ENCODE peak calls at places on chromosome 5, in five cellular contexts. S, O, G, C and U are unnamed samples.

GRCh38 chr5:95903838-95904237 is 57.8 kb downstream of the ELL2 start:
- DNase-seq in S (no peak), O (no peak), G (no peak), C (no peak), U (no peak)

GRCh38 chr5:10289991-10290390 is 17.7 kb downstream of the CMBL start:
- DNase-seq in S (no peak), O (no peak), G (no peak), C (no peak), U (no peak)

GRCh38 chr5:139137703-139138102 is 60.5 kb downstream of the SIL1 start:
- DNase-seq in S (no peak), O (peak), G (peak), C (no peak), U (peak)

GRCh38 chr5:150603052-150603451 is 37.4 kb upstream of the SYNPO start:
- DNase-seq in S (no peak), O (no peak), G (no peak), C (no peak), U (no peak)

GRCh38 chr5:115355095-115355494 is 58.6 kb upstream of the CCDC112 start:
- DNase-seq in S (no peak), O (no peak), G (no peak), C (no peak), U (no peak)

GRCh38 chr5:7331083-7331482 is 64.9 kb upstream of the ADCY2 start:
- DNase-seq in S (no peak), O (no peak), G (no peak), C (no peak), U (no peak)

GRCh38 chr5:123422433-123423277 is 548 bp downstream of the CEP120 start:
- DNase-seq in S (no peak), O (no peak), G (peak), C (no peak), U (peak)

GRCh38 chr5:151200913-151201445 is 22.9 kb downstream of the CCDC69 start:
- DNase-seq in S (no peak), O (no peak), G (no peak), C (no peak), U (no peak)

GRCh38 chr5:91361055-91361701 is 21.9 kb downstream of the ARRDC3 start:
- DNase-seq in S (no peak), O (no peak), G (no peak), C (peak), U (no peak)

GRCh38 chr5:6719896-6720560 is 6.8 kb downstream of the TENT4A start:
- DNase-seq in S (no peak), O (no peak), G (no peak), C (no peak), U (no peak)

GRCh38 chr5:317086-317811 is 4.3 kb upstream of the AHRR start:
- DNase-seq in S (peak), O (peak), G (peak), C (no peak), U (peak)

GRCh38 chr5:32319392-32319791 is 6.7 kb upstream of the MTMR12 start:
- DNase-seq in S (no peak), O (no peak), G (peak), C (no peak), U (peak)

GRCh38 chr5:43482490-43483064 is 1.1 kb downstream of the TMEM267 start:
- DNase-seq in S (no peak), O (peak), G (peak), C (no peak), U (peak)

GRCh38 chr5:146772881-146773440 is 105.6 kb downstream of the PPP2R2B start:
- DNase-seq in S (no peak), O (no peak), G (no peak), C (no peak), U (no peak)

GRCh38 chr5:127988149-127988755 is 95.3 kb upstream of the SLC12A2 start:
- DNase-seq in S (no peak), O (no peak), G (peak), C (no peak), U (peak)

GRCh38 chr5:112379541-112380325 is 39.3 kb downstream of the EPB41L4A start:
- DNase-seq in S (no peak), O (no peak), G (no peak), C (no peak), U (no peak)

GRCh38 chr5:33890633-33891032 is 1.2 kb downstream of the ADAMTS12 start:
- DNase-seq in S (no peak), O (no peak), G (no peak), C (no peak), U (no peak)

GRCh38 chr5:156528673-156529072 is 201.7 kb downstream of the SGCD start:
- DNase-seq in S (no peak), O (no peak), G (no peak), C (no peak), U (no peak)

GRCh38 chr5:24606974-24607373 is 37.8 kb downstream of the CDH10 start:
- DNase-seq in S (no peak), O (no peak), G (no peak), C (no peak), U (no peak)

GRCh38 chr5:114419941-114420340 is 58.1 kb downstream of the KCNN2 start:
- DNase-seq in S (no peak), O (no peak), G (no peak), C (no peak), U (no peak)

GRCh38 chr5:56737002-56737621 is 78.2 kb upstream of the MAP3K1 start:
- DNase-seq in S (no peak), O (no peak), G (no peak), C (no peak), U (no peak)

GRCh38 chr5:110478899-110479298 is 247.6 kb downstream of the TMEM232 start:
- DNase-seq in S (no peak), O (no peak), G (no peak), C (no peak), U (no peak)

GRCh38 chr5:23994581-23995370 is 487.4 kb downstream of the PRDM9 start:
- DNase-seq in S (no peak), O (no peak), G (peak), C (no peak), U (no peak)

GRCh38 chr5:83608122-83608521 is 112.5 kb downstream of the HAPLN1 start:
- DNase-seq in S (peak), O (peak), G (peak), C (no peak), U (peak)

GRCh38 chr5:5953641-5954040 is 424.7 kb downstream of the MED10 start:
- DNase-seq in S (no peak), O (no peak), G (no peak), C (no peak), U (no peak)

GRCh38 chr5:63128018-63128417 is 549.4 kb downstream of the LRRC70 start:
- DNase-seq in S (no peak), O (no peak), G (no peak), C (no peak), U (no peak)

GRCh38 chr5:4862500-4862899 is 277.6 kb upstream of the ADAMTS16 start:
- DNase-seq in S (no peak), O (peak), G (peak), C (no peak), U (peak)

GRCh38 chr5:59115345-59115744 is 532.5 kb downstream of the RAB3C start:
- DNase-seq in S (no peak), O (no peak), G (no peak), C (no peak), U (no peak)

GRCh38 chr5:65489119-65489518 is 7.4 kb upstream of the ADAMTS6 start:
- DNase-seq in S (no peak), O (no peak), G (no peak), C (no peak), U (no peak)

GRCh38 chr5:51404256-51404655 is 21.0 kb downstream of the ISL1 start:
- DNase-seq in S (no peak), O (no peak), G (no peak), C (no peak), U (no peak)

GRCh38 chr5:1412163-1412562 is 33.1 kb downstream of the SLC6A3 start:
- DNase-seq in S (no peak), O (no peak), G (no peak), C (no peak), U (no peak)

GRCh38 chr5:4941957-4942830 is 197.9 kb upstream of the ADAMTS16 start:
- DNase-seq in S (no peak), O (peak), G (no peak), C (no peak), U (peak)

GRCh38 chr5:90020575-90021535 is 388.7 kb downstream of the CETN3 start:
- DNase-seq in S (no peak), O (no peak), G (peak), C (peak), U (no peak)

GRCh38 chr5:90017236-90017635 is 392.3 kb downstream of the CETN3 start:
- DNase-seq in S (no peak), O (no peak), G (no peak), C (no peak), U (no peak)

GRCh38 chr5:90022711-90023053 is 386.9 kb downstream of the CETN3 start:
- DNase-seq in S (no peak), O (no peak), G (no peak), C (no peak), U (no peak)

GRCh38 chr5:90022002-90022710 is 387.4 kb downstream of the CETN3 start:
- DNase-seq in S (no peak), O (no peak), G (no peak), C (no peak), U (no peak)
- TF ChIP-seq GABPA in S (no peak), O (no peak), G (no peak), C (no peak), U (no peak)

DNA sequence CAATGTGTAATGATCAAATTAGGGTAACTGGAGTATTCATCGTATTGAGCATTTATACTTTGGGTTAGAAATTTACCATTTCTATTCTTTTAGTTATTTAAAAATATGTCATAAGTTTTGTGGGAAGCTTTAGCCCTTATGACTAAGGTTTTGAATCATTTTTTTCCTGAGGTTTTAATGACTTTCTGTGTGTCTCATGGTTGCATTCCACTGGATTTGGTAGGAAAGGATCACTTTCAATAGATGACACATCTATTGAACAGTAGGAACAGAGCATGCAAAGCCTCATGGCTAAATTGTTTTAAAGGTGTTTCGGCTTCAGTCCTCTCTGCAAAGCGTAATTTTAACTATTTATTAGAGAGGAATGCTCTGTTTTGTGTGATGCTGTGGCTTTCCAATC is 512.4 kb upstream of the CHD1 start:
- DNase-seq in S (no peak), O (no peak), G (no peak), C (no peak), U (no peak)
- TF ChIP-seq MAX in S (no peak), O (no peak), G (no peak), C (no peak), U (no peak)

GRCh38 chr5:177140312-177140711 is 6.7 kb downstream of the NSD1 start:
- DNase-seq in S (no peak), O (no peak), G (no peak), C (no peak), U (no peak)
- H3K4me2 ChIP-seq in S (no peak), O (no peak), G (no peak), C (peak), U (no peak)

GRCh38 chr5:78467744-78468357 is 107.4 kb downstream of the SCAMP1 start:
- DNase-seq in S (no peak), O (peak), G (peak), C (peak), U (peak)
- TF ChIP-seq GABPA in S (no peak), O (no peak), G (no peak), C (no peak), U (no peak)

GRCh38 chr5:76298852-76299251 is 104.2 kb upstream of the IQGAP2 start:
- DNase-seq in S (no peak), O (no peak), G (no peak), C (no peak), U (no peak)

GRCh38 chr5:76305264-76305663 is 97.8 kb upstream of the IQGAP2 start:
- DNase-seq in S (no peak), O (no peak), G (no peak), C (no peak), U (no peak)

GRCh38 chr5:76299592-76299991 is 103.5 kb upstream of the IQGAP2 start:
- DNase-seq in S (no peak), O (no peak), G (no peak), C (peak), U (no peak)

GRCh38 chr5:76303917-76304316 is 99.2 kb upstream of the IQGAP2 start:
- DNase-seq in S (no peak), O (no peak), G (no peak), C (peak), U (no peak)
- TF ChIP-seq MAX in S (no peak), O (no peak), G (no peak), C (no peak), U (no peak)

GRCh38 chr5:132103969-132104391 is 30.4 kb downstream of the CSF2 start:
- DNase-seq in S (no peak), O (no peak), G (no peak), C (peak), U (no peak)
- H3K4me2 ChIP-seq in S (no peak), O (peak), G (no peak), C (peak), U (peak)

DNA sequence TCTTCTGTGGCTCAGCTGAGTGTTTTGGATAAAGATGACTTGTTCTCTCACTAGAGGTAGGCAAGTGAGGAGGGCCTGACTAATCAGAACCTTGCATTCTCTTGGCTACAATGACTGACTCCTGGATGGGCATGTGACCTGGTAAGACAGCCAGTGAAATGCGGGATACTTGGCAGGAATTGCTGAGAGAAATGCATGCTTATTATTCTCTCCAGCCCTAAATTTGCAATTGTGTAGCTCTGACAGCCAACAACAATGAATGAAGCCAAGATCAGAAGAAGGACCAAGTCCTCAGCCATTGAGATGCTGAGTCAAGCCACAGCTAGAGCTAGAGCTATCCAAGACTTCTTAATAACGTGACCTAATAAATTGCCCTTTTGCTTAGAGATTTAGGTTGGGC is 490.6 kb upstream of the ZNF608 start:
- DNase-seq in S (peak), O (no peak), G (no peak), C (no peak), U (no peak)
- TF ChIP-seq GABPA in S (no peak), O (no peak), G (no peak), C (no peak), U (no peak)

DNA sequence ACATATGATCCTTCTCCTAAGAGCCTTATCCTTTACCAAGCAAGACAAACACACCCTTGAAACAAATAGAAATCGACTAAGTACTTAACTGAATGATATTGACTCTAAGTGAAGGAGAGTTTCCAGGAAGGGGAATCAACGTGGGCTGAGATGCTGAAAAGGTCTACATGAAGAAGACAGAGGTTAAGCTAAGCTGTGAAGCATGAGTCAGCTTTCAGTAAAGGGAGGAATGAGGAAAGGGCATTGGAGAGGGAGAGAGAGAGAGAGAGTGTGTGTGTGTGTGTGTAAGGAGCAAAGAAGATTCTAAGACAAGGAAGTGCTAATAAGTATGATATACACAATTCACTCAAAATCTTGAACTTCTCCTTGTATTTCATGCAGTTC is 83.6 kb upstream of the LIFR start:
- DNase-seq in S (no peak), O (no peak), G (no peak), C (no peak), U (no peak)
- TF ChIP-seq MAX in S (no peak), O (no peak), G (no peak), C (no peak), U (no peak)